ENCODE peak calls at places on chromosomes 7 and 10, in five cellular contexts. One of them, this sample, is unnamed.

GRCh38 chr7:46344533-46344932 is 423.5 kb upstream of the IGFBP3 start:
- DNase-seq in tibial nerve: no peak
- DNase-seq in iris pigment epithelial cell: no peak
- DNase-seq in stimulated activated CD4-positive, alpha-beta T cell treated with anti-CD3 and anti-CD28 coated beads, Interleukin-4, amount 100 ng/mL, for 48 hours: no peak
- DNase-seq in CD8-positive, alpha-beta memory T cell: no peak
- DNase-seq in this sample: no peak

GRCh38 chr7:1542329-1542728 is 11.8 kb downstream of the MAFK start:
- DNase-seq in tibial nerve: no peak
- DNase-seq in iris pigment epithelial cell: no peak
- DNase-seq in stimulated activated CD4-positive, alpha-beta T cell treated with anti-CD3 and anti-CD28 coated beads, Interleukin-4, amount 100 ng/mL, for 48 hours: no peak
- DNase-seq in CD8-positive, alpha-beta memory T cell: no peak
- DNase-seq in this sample: no peak

GRCh38 chr7:94003446-94004023 is 620 bp downstream of the BET1 start:
- DNase-seq in tibial nerve: no peak
- DNase-seq in iris pigment epithelial cell: peak
- DNase-seq in stimulated activated CD4-positive, alpha-beta T cell treated with anti-CD3 and anti-CD28 coated beads, Interleukin-4, amount 100 ng/mL, for 48 hours: no peak
- DNase-seq in CD8-positive, alpha-beta memory T cell: no peak
- DNase-seq in this sample: no peak

GRCh38 chr7:144386741-144387140 is 16.8 kb downstream of the NOBOX start:
- DNase-seq in tibial nerve: no peak
- DNase-seq in iris pigment epithelial cell: peak
- DNase-seq in stimulated activated CD4-positive, alpha-beta T cell treated with anti-CD3 and anti-CD28 coated beads, Interleukin-4, amount 100 ng/mL, for 48 hours: no peak
- DNase-seq in CD8-positive, alpha-beta memory T cell: no peak
- DNase-seq in this sample: no peak

GRCh38 chr10:88707429-88708110 is 1.5 kb downstream of the LIPK start:
- DNase-seq in tibial nerve: no peak
- DNase-seq in iris pigment epithelial cell: peak
- DNase-seq in stimulated activated CD4-positive, alpha-beta T cell treated with anti-CD3 and anti-CD28 coated beads, Interleukin-4, amount 100 ng/mL, for 48 hours: peak
- DNase-seq in CD8-positive, alpha-beta memory T cell: no peak
- DNase-seq in this sample: no peak

GRCh38 chr7:64686493-64687184 is 20.7 kb downstream of the ZNF107 start:
- DNase-seq in tibial nerve: no peak
- DNase-seq in iris pigment epithelial cell: no peak
- DNase-seq in stimulated activated CD4-positive, alpha-beta T cell treated with anti-CD3 and anti-CD28 coated beads, Interleukin-4, amount 100 ng/mL, for 48 hours: no peak
- DNase-seq in CD8-positive, alpha-beta memory T cell: no peak
- DNase-seq in this sample: peak

GRCh38 chr10:99534939-99535763 is 2.4 kb downstream of the NKX2-3 start:
- DNase-seq in tibial nerve: no peak
- DNase-seq in iris pigment epithelial cell: no peak
- DNase-seq in stimulated activated CD4-positive, alpha-beta T cell treated with anti-CD3 and anti-CD28 coated beads, Interleukin-4, amount 100 ng/mL, for 48 hours: no peak
- DNase-seq in CD8-positive, alpha-beta memory T cell: no peak
- DNase-seq in this sample: no peak

GRCh38 chr7:24477807-24478655 is 95.2 kb upstream of the PALS2 start:
- DNase-seq in tibial nerve: peak
- DNase-seq in iris pigment epithelial cell: peak
- DNase-seq in stimulated activated CD4-positive, alpha-beta T cell treated with anti-CD3 and anti-CD28 coated beads, Interleukin-4, amount 100 ng/mL, for 48 hours: no peak
- DNase-seq in CD8-positive, alpha-beta memory T cell: no peak
- DNase-seq in this sample: no peak

GRCh38 chr7:45162943-45163691 is 5.5 kb downstream of the RAMP3 start:
- DNase-seq in tibial nerve: no peak
- DNase-seq in iris pigment epithelial cell: no peak
- DNase-seq in stimulated activated CD4-positive, alpha-beta T cell treated with anti-CD3 and anti-CD28 coated beads, Interleukin-4, amount 100 ng/mL, for 48 hours: no peak
- DNase-seq in CD8-positive, alpha-beta memory T cell: no peak
- DNase-seq in this sample: no peak

GRCh38 chr7:105206985-105207384 is 181.7 kb downstream of the SRPK2 start:
- DNase-seq in tibial nerve: no peak
- DNase-seq in iris pigment epithelial cell: no peak
- DNase-seq in stimulated activated CD4-positive, alpha-beta T cell treated with anti-CD3 and anti-CD28 coated beads, Interleukin-4, amount 100 ng/mL, for 48 hours: no peak
- DNase-seq in CD8-positive, alpha-beta memory T cell: no peak
- DNase-seq in this sample: no peak

GRCh38 chr7:102393467-102393866 is 2.7 kb upstream of the PRKRIP1 start:
- DNase-seq in tibial nerve: no peak
- DNase-seq in iris pigment epithelial cell: peak
- DNase-seq in stimulated activated CD4-positive, alpha-beta T cell treated with anti-CD3 and anti-CD28 coated beads, Interleukin-4, amount 100 ng/mL, for 48 hours: no peak
- DNase-seq in CD8-positive, alpha-beta memory T cell: no peak
- DNase-seq in this sample: no peak

GRCh38 chr10:94279835-94280709 is 82.7 kb downstream of the NOC3L start:
- DNase-seq in tibial nerve: no peak
- DNase-seq in iris pigment epithelial cell: peak
- DNase-seq in stimulated activated CD4-positive, alpha-beta T cell treated with anti-CD3 and anti-CD28 coated beads, Interleukin-4, amount 100 ng/mL, for 48 hours: peak
- DNase-seq in CD8-positive, alpha-beta memory T cell: peak
- DNase-seq in this sample: no peak

GRCh38 chr10:131580076-131580652 is 268.6 kb upstream of the TCERG1L start:
- DNase-seq in tibial nerve: no peak
- DNase-seq in iris pigment epithelial cell: no peak
- DNase-seq in stimulated activated CD4-positive, alpha-beta T cell treated with anti-CD3 and anti-CD28 coated beads, Interleukin-4, amount 100 ng/mL, for 48 hours: no peak
- DNase-seq in CD8-positive, alpha-beta memory T cell: no peak
- DNase-seq in this sample: peak

GRCh38 chr7:101243786-101244384 is 996 bp downstream of the FIS1 start:
- DNase-seq in tibial nerve: no peak
- DNase-seq in iris pigment epithelial cell: peak
- DNase-seq in stimulated activated CD4-positive, alpha-beta T cell treated with anti-CD3 and anti-CD28 coated beads, Interleukin-4, amount 100 ng/mL, for 48 hours: no peak
- DNase-seq in CD8-positive, alpha-beta memory T cell: no peak
- DNase-seq in this sample: no peak

GRCh38 chr10:101721806-101722205 is 26.8 kb upstream of the FBXW4 start:
- DNase-seq in tibial nerve: no peak
- DNase-seq in iris pigment epithelial cell: no peak
- DNase-seq in stimulated activated CD4-positive, alpha-beta T cell treated with anti-CD3 and anti-CD28 coated beads, Interleukin-4, amount 100 ng/mL, for 48 hours: no peak
- DNase-seq in CD8-positive, alpha-beta memory T cell: no peak
- DNase-seq in this sample: no peak

This sample was measured in breast epithelium.